ENCODE peak calls at places on chromosomes 13 and 19, in seven cellular contexts. One of them, this sample, is unnamed.

GRCh38 chr13:99956473-99957349 is 14.9 kb downstream of the ZIC5 start:
- DNase-seq in AG09309: no peak
- DNase-seq in upper lobe of left lung: no peak
- DNase-seq in epithelial cell of esophagus: no peak
- DNase-seq in mammary epithelial cell: no peak
- DNase-seq in psoas muscle: no peak
- DNase-seq in suprapubic skin: no peak
- DNase-seq in this sample: no peak

GRCh38 chr19:51689751-51690358 is 3.3 kb upstream of the SPACA6 start:
- DNase-seq in AG09309: no peak
- DNase-seq in upper lobe of left lung: no peak
- DNase-seq in epithelial cell of esophagus: peak; percentile 14
- DNase-seq in mammary epithelial cell: no peak
- DNase-seq in psoas muscle: peak; percentile 66
- DNase-seq in suprapubic skin: no peak
- DNase-seq in this sample: peak; percentile 61

GRCh38 chr13:112959206-112959605 is 9.8 kb upstream of the MCF2L start:
- DNase-seq in AG09309: no peak
- DNase-seq in upper lobe of left lung: peak; percentile 39
- DNase-seq in epithelial cell of esophagus: no peak
- DNase-seq in mammary epithelial cell: no peak
- DNase-seq in psoas muscle: no peak
- DNase-seq in suprapubic skin: no peak
- DNase-seq in this sample: no peak

GRCh38 chr13:34256236-34256635 is 438.3 kb downstream of the RFC3 start:
- DNase-seq in AG09309: no peak
- DNase-seq in upper lobe of left lung: no peak
- DNase-seq in epithelial cell of esophagus: no peak
- DNase-seq in mammary epithelial cell: no peak
- DNase-seq in psoas muscle: no peak
- DNase-seq in suprapubic skin: no peak
- DNase-seq in this sample: peak; percentile 10

GRCh38 chr13:68551701-68552522 is 1321.8 kb upstream of the PCDH9 start:
- DNase-seq in AG09309: no peak
- DNase-seq in upper lobe of left lung: no peak
- DNase-seq in epithelial cell of esophagus: peak; percentile 10
- DNase-seq in mammary epithelial cell: no peak
- DNase-seq in psoas muscle: no peak
- DNase-seq in suprapubic skin: no peak
- DNase-seq in this sample: no peak

GRCh38 chr13:57629821-57630235 is 1.7 kb upstream of the PCDH17 start:
- DNase-seq in AG09309: no peak
- DNase-seq in upper lobe of left lung: peak; percentile 65
- DNase-seq in epithelial cell of esophagus: peak; percentile 46
- DNase-seq in mammary epithelial cell: no peak
- DNase-seq in psoas muscle: peak; percentile 82
- DNase-seq in suprapubic skin: peak; percentile 82
- DNase-seq in this sample: peak; percentile 49

GRCh38 chr13:99980201-99981114 is 1.1 kb upstream of the ZIC2 start:
- DNase-seq in AG09309: no peak
- DNase-seq in upper lobe of left lung: peak; percentile 42
- DNase-seq in epithelial cell of esophagus: peak; percentile 81
- DNase-seq in mammary epithelial cell: peak; percentile 76
- DNase-seq in psoas muscle: peak; percentile 77
- DNase-seq in suprapubic skin: peak; percentile 65
- DNase-seq in this sample: peak; percentile 80

GRCh38 chr19:50629194-50629593 is 10.5 kb downstream of the SYT3 start:
- DNase-seq in AG09309: no peak
- DNase-seq in upper lobe of left lung: no peak
- DNase-seq in epithelial cell of esophagus: no peak
- DNase-seq in mammary epithelial cell: no peak
- DNase-seq in psoas muscle: no peak
- DNase-seq in suprapubic skin: no peak
- DNase-seq in this sample: no peak

DNA sequence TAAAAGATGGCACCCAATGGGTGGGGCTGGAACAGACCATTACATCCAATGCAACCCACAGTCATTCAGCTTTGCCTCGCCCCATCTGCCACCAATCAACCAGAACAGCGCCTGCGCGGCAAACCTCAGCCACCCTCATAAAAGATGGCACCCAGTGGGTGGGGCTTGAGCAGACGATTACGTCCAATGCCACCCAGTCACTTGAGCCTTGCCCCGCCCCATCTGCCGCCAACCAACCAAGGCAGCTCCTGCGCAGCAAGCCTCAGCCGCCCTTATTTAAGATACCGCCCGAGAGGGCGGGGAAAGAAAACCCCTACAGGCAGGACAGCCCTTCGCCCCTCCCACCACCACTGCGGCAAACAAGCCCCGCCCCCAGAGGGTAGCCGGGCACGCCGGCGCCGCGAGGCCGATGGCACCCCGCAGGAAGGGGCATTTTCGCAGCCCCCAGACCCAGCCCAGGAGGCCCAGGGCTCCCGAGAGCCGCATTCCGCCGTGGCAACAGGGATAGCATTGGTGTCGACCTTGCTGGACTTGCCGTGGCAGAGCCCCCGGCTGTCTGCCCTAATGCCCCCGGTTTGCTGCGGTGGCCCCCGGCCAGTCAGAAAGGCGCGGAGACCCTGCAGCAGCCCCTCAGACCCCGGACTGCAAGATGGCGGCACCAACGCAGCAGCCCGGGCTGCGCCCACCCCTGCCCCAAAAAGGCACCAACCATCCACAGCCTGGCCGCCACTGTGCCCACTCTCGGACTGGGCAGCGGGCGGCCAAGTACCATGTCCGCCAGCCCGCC is 668 bp downstream of the PEG3 start:
- DNase-seq in AG09309: no peak
- DNase-seq in upper lobe of left lung: peak; percentile 92
- DNase-seq in epithelial cell of esophagus: peak; percentile 9
- DNase-seq in mammary epithelial cell: no peak
- DNase-seq in psoas muscle: peak; percentile 93
- DNase-seq in suprapubic skin: peak; percentile 95
- DNase-seq in this sample: peak; percentile 59
- H3K4me3 ChIP-seq in AG09309: no peak overlapping the region
- H3K4me3 ChIP-seq in upper lobe of left lung: peak overlapping the region; percentile 46
- H3K4me3 ChIP-seq in epithelial cell of esophagus: no peak overlapping the region
- H3K4me3 ChIP-seq in mammary epithelial cell: no peak overlapping the region
- H3K4me3 ChIP-seq in psoas muscle: peak overlapping the region; percentile 61
- H3K4me3 ChIP-seq in suprapubic skin: peak overlapping the region; percentile 55
- H3K4me3 ChIP-seq in this sample: no peak overlapping the region

DNA sequence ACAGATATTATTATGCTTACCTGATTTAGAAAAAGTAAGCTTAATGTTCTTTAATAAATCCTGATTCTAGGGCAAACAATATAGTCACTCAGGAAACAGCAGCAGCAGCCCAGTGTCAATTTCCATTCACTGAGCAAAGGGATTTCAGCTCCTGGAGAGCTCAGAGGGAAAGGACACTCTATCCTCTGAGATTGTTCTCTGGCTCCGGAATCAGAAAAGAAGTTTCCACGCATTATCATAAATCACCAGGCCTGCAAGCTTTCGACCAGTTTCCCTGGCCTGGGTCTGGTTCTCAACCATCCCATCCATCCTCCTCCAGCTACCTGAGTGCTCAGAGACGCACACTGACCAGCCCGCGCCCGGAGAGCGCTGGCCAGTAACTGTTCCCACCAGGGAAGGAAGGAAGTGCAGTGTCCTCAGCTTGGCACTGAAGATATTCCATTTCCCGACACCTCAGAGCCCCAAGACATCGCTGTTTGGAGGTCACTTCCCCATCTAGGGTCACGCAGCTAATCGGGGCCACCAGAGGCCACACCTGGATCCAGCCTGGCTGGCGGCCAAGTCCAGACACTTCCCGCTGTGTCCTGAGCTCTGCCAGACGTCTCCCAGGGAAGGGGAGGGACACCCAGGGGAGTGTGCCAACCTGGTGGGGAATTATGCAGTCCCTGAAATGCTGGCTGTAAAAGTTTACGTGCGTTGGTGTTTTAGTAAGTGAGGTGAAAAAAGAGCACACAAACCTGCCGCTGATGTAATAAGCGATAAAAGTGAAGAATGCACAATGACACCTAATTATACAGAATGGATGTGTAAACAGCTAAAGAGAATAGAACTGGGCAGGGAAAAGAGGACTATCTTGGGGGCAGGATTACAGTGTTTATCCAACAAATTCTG is 29.1 kb downstream of the EPS15L1 start:
- DNase-seq in AG09309: no peak
- DNase-seq in upper lobe of left lung: no peak
- DNase-seq in epithelial cell of esophagus: no peak
- DNase-seq in mammary epithelial cell: no peak
- DNase-seq in psoas muscle: peak; percentile 72
- DNase-seq in suprapubic skin: no peak
- DNase-seq in this sample: peak; percentile 86
- H3K4me3 ChIP-seq in AG09309: no peak overlapping the region
- H3K4me3 ChIP-seq in upper lobe of left lung: no peak overlapping the region
- H3K4me3 ChIP-seq in epithelial cell of esophagus: no peak overlapping the region
- H3K4me3 ChIP-seq in mammary epithelial cell: no peak overlapping the region
- H3K4me3 ChIP-seq in psoas muscle: no peak overlapping the region
- H3K4me3 ChIP-seq in suprapubic skin: no peak overlapping the region
- H3K4me3 ChIP-seq in this sample: no peak overlapping the region

GRCh38 chr19:29876414-29876813 is 64.6 kb downstream of the CCNE1 start:
- DNase-seq in AG09309: no peak
- DNase-seq in upper lobe of left lung: no peak
- DNase-seq in epithelial cell of esophagus: no peak
- DNase-seq in mammary epithelial cell: no peak
- DNase-seq in psoas muscle: no peak
- DNase-seq in suprapubic skin: no peak
- DNase-seq in this sample: no peak

GRCh38 chr19:29872224-29872731 is 60.5 kb downstream of the CCNE1 start:
- DNase-seq in AG09309: no peak
- DNase-seq in upper lobe of left lung: no peak
- DNase-seq in epithelial cell of esophagus: peak; percentile 19
- DNase-seq in mammary epithelial cell: no peak
- DNase-seq in psoas muscle: no peak
- DNase-seq in suprapubic skin: no peak
- DNase-seq in this sample: no peak

GRCh38 chr19:29875931-29876330 is 64.1 kb downstream of the CCNE1 start:
- DNase-seq in AG09309: no peak
- DNase-seq in upper lobe of left lung: no peak
- DNase-seq in epithelial cell of esophagus: no peak
- DNase-seq in mammary epithelial cell: no peak
- DNase-seq in psoas muscle: no peak
- DNase-seq in suprapubic skin: no peak
- DNase-seq in this sample: no peak

GRCh38 chr19:29873024-29873800 is 61.4 kb downstream of the CCNE1 start:
- DNase-seq in AG09309: no peak
- DNase-seq in upper lobe of left lung: peak; percentile 28
- DNase-seq in epithelial cell of esophagus: peak; percentile 24
- DNase-seq in mammary epithelial cell: no peak
- DNase-seq in psoas muscle: peak; percentile 83
- DNase-seq in suprapubic skin: peak; percentile 71
- DNase-seq in this sample: peak; percentile 69

GRCh38 chr19:29873801-29874575 is 62.2 kb downstream of the CCNE1 start:
- DNase-seq in AG09309: no peak
- DNase-seq in upper lobe of left lung: no peak
- DNase-seq in epithelial cell of esophagus: no peak
- DNase-seq in mammary epithelial cell: no peak
- DNase-seq in psoas muscle: no peak
- DNase-seq in suprapubic skin: no peak
- DNase-seq in this sample: no peak
- H3K4me3 ChIP-seq in AG09309: peak overlapping the region; percentile 15
- H3K4me3 ChIP-seq in upper lobe of left lung: peak overlapping the region; percentile 44
- H3K4me3 ChIP-seq in epithelial cell of esophagus: peak overlapping the region; percentile 7
- H3K4me3 ChIP-seq in mammary epithelial cell: no peak overlapping the region
- H3K4me3 ChIP-seq in psoas muscle: peak overlapping the region; percentile 79
- H3K4me3 ChIP-seq in suprapubic skin: peak overlapping the region; percentile 50
- H3K4me3 ChIP-seq in this sample: no peak overlapping the region

GRCh38 chr19:28793391-28794168 is 419.4 kb downstream of the UQCRFS1 start:
- DNase-seq in AG09309: no peak
- DNase-seq in upper lobe of left lung: no peak
- DNase-seq in epithelial cell of esophagus: no peak
- DNase-seq in mammary epithelial cell: no peak
- DNase-seq in psoas muscle: no peak
- DNase-seq in suprapubic skin: no peak
- DNase-seq in this sample: no peak

DNA sequence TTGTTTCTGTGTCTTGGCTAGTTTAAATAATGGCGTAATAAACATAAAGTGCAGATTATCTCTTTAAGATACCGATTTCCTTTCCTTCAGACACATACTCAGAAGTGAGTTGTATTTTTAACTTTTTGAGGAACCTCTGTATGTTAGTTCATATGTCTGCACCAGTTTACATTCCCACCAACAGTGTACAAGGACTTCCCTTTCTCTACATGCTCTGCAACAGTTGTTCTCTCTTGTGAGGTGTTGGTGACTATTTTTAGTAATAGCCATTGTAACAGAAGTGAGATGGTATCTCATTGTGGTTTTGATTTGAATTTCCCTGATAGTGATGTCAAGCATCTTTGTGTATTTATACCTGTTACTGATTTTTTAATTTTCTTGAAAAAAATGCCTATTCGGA is 418.6 kb downstream of the UQCRFS1 start:
- DNase-seq in AG09309: no peak
- DNase-seq in upper lobe of left lung: no peak
- DNase-seq in epithelial cell of esophagus: no peak
- DNase-seq in mammary epithelial cell: no peak
- DNase-seq in psoas muscle: no peak
- DNase-seq in suprapubic skin: no peak
- DNase-seq in this sample: no peak
- H3K4me3 ChIP-seq in AG09309: no peak overlapping the region
- H3K4me3 ChIP-seq in upper lobe of left lung: no peak overlapping the region
- H3K4me3 ChIP-seq in epithelial cell of esophagus: no peak overlapping the region
- H3K4me3 ChIP-seq in mammary epithelial cell: no peak overlapping the region
- H3K4me3 ChIP-seq in psoas muscle: no peak overlapping the region
- H3K4me3 ChIP-seq in suprapubic skin: no peak overlapping the region
- H3K4me3 ChIP-seq in this sample: no peak overlapping the region

GRCh38 chr19:801861-802496 is 4.7 kb downstream of the PTBP1 start:
- DNase-seq in AG09309: no peak
- DNase-seq in upper lobe of left lung: peak; percentile 74
- DNase-seq in epithelial cell of esophagus: peak; percentile 41
- DNase-seq in mammary epithelial cell: peak; percentile 17
- DNase-seq in psoas muscle: peak; percentile 72
- DNase-seq in suprapubic skin: no peak
- DNase-seq in this sample: peak; percentile 35
- H3K4me3 ChIP-seq in AG09309: no peak overlapping the region
- H3K4me3 ChIP-seq in upper lobe of left lung: peak overlapping the region; percentile 98
- H3K4me3 ChIP-seq in epithelial cell of esophagus: peak overlapping the region; percentile 54
- H3K4me3 ChIP-seq in mammary epithelial cell: peak overlapping the region; percentile 3
- H3K4me3 ChIP-seq in psoas muscle: peak overlapping the region; percentile 81
- H3K4me3 ChIP-seq in suprapubic skin: peak overlapping the region; percentile 69
- H3K4me3 ChIP-seq in this sample: no peak overlapping the region

DNA sequence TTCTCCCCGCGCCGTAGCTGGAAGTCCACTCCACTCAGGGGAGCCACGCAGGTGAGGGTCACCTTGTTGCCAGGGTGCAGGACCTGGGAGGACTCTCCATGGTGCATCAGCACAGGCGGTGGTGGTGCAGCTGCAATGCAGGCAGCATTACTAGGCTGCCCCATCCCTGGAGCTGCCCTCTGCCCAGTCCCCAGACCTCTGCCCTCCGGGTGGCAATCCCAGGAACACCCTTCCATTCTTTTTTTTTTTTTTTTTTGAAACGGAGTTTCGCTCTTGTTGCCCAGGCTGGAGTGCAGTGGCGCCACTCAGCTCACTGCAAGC is 1.8 kb downstream of the A1BG start:
- DNase-seq in AG09309: no peak
- DNase-seq in upper lobe of left lung: no peak
- DNase-seq in epithelial cell of esophagus: no peak
- DNase-seq in mammary epithelial cell: no peak
- DNase-seq in psoas muscle: no peak
- DNase-seq in suprapubic skin: no peak
- DNase-seq in this sample: no peak
- H3K4me3 ChIP-seq in AG09309: no peak overlapping the region
- H3K4me3 ChIP-seq in upper lobe of left lung: no peak overlapping the region
- H3K4me3 ChIP-seq in epithelial cell of esophagus: no peak overlapping the region
- H3K4me3 ChIP-seq in mammary epithelial cell: no peak overlapping the region
- H3K4me3 ChIP-seq in psoas muscle: no peak overlapping the region
- H3K4me3 ChIP-seq in suprapubic skin: no peak overlapping the region
- H3K4me3 ChIP-seq in this sample: no peak overlapping the region

This sample was measured in mucosa of descending colon.